ENCODE peak calls at places on chromosome 17, in four cellular contexts. One of them, this sample, is unnamed.

GRCh38 chr17:51840688-51841087 is 317.8 kb downstream of the CA10 start:
- DNase-seq in HepG2: no peak
- DNase-seq in A549: no peak
- DNase-seq in GM12878: no peak
- DNase-seq in this sample: no peak

GRCh38 chr17:40099627-40100418 is 566 bp downstream of the NR1D1 start:
- DNase-seq in HepG2: no peak
- DNase-seq in A549: no peak
- DNase-seq in GM12878: no peak
- DNase-seq in this sample: no peak

GRCh38 chr17:32976131-32976530 is 15.5 kb upstream of the SPACA3 start:
- DNase-seq in HepG2: no peak
- DNase-seq in A549: no peak
- DNase-seq in GM12878: no peak
- DNase-seq in this sample: no peak

GRCh38 chr17:76032073-76032779 is 5.1 kb upstream of the EVPL start:
- DNase-seq in HepG2: peak; percentile 49
- DNase-seq in A549: no peak
- DNase-seq in GM12878: no peak
- DNase-seq in this sample: no peak

GRCh38 chr17:73760186-73760758 is 116.0 kb upstream of the SDK2 start:
- DNase-seq in HepG2: no peak
- DNase-seq in A549: no peak
- DNase-seq in GM12878: no peak
- DNase-seq in this sample: peak; percentile 14

GRCh38 chr17:61144876-61145564 is 254.6 kb upstream of the TBX2 start:
- DNase-seq in HepG2: no peak
- DNase-seq in A549: no peak
- DNase-seq in GM12878: no peak
- DNase-seq in this sample: peak; percentile 13

GRCh38 chr17:3723556-3724372 is at the start of gene HASPIN:
- DNase-seq in HepG2: peak; percentile 83
- DNase-seq in A549: peak; percentile 97
- DNase-seq in GM12878: peak; percentile 62
- DNase-seq in this sample: peak; percentile 98

GRCh38 chr17:14790518-14790917 is 474.6 kb downstream of the PMP22 start:
- DNase-seq in HepG2: no peak
- DNase-seq in A549: no peak
- DNase-seq in GM12878: no peak
- DNase-seq in this sample: no peak

GRCh38 chr17:9566067-9566466 is 9.6 kb downstream of the STX8 start:
- DNase-seq in HepG2: no peak
- DNase-seq in A549: no peak
- DNase-seq in GM12878: no peak
- DNase-seq in this sample: no peak

GRCh38 chr17:63082952-63083351 is 116.9 kb downstream of the TANC2 start:
- DNase-seq in HepG2: no peak
- DNase-seq in A549: no peak
- DNase-seq in GM12878: no peak
- DNase-seq in this sample: no peak

GRCh38 chr17:3796110-3796821 is 4.7 kb downstream of the ITGAE start:
- DNase-seq in HepG2: no peak
- DNase-seq in A549: no peak
- DNase-seq in GM12878: peak; percentile 90
- DNase-seq in this sample: no peak

GRCh38 chr17:43734376-43734775 is 24.2 kb downstream of the SOST start:
- DNase-seq in HepG2: no peak
- DNase-seq in A549: no peak
- DNase-seq in GM12878: no peak
- DNase-seq in this sample: no peak

GRCh38 chr17:39729280-39729851 is 966 bp downstream of the MIEN1 start:
- DNase-seq in HepG2: no peak
- DNase-seq in A549: no peak
- DNase-seq in GM12878: no peak
- DNase-seq in this sample: no peak

GRCh38 chr17:59392973-59393679 is 61.7 kb downstream of the YPEL2 start:
- DNase-seq in HepG2: peak; percentile 54
- DNase-seq in A549: no peak
- DNase-seq in GM12878: no peak
- DNase-seq in this sample: no peak

GRCh38 chr17:56099649-56100048 is 53.6 kb upstream of the ANKFN1 start:
- DNase-seq in HepG2: no peak
- DNase-seq in A549: no peak
- DNase-seq in GM12878: no peak
- DNase-seq in this sample: no peak

GRCh38 chr17:52383493-52384100 is 225.1 kb upstream of the CA10 start:
- DNase-seq in HepG2: peak; percentile 71
- DNase-seq in A549: peak; percentile 13
- DNase-seq in GM12878: no peak
- DNase-seq in this sample: peak; percentile 13

GRCh38 chr17:46122486-46122871 is 70.8 kb downstream of the KANSL1 start:
- DNase-seq in HepG2: no peak
- DNase-seq in A549: no peak
- DNase-seq in GM12878: no peak
- DNase-seq in this sample: no peak

GRCh38 chr17:41635121-41636097 is 11.0 kb upstream of the KRT17 start:
- DNase-seq in HepG2: no peak
- DNase-seq in A549: no peak
- DNase-seq in GM12878: no peak
- DNase-seq in this sample: no peak

GRCh38 chr17:30236807-30237206 is 1.3 kb upstream of the SLC6A4 start:
- DNase-seq in HepG2: peak; percentile 40
- DNase-seq in A549: peak; percentile 91
- DNase-seq in GM12878: no peak
- DNase-seq in this sample: no peak

GRCh38 chr17:79943354-79944241 is 92.1 kb downstream of the TBC1D16 start:
- DNase-seq in HepG2: no peak
- DNase-seq in A549: no peak
- DNase-seq in GM12878: no peak
- DNase-seq in this sample: no peak

GRCh38 chr17:57808882-57809281 is 41.0 kb downstream of the MRPS23 start:
- DNase-seq in HepG2: no peak
- DNase-seq in A549: no peak
- DNase-seq in GM12878: no peak
- DNase-seq in this sample: no peak

GRCh38 chr17:82629748-82630147 is 18.5 kb downstream of the WDR45B start:
- DNase-seq in HepG2: no peak
- DNase-seq in A549: no peak
- DNase-seq in GM12878: no peak
- DNase-seq in this sample: no peak
- TF ChIP-seq ESRRA in HepG2: no peak
- TF ChIP-seq ESRRA in A549: no peak
- TF ChIP-seq ESRRA in GM12878: no peak
- TF ChIP-seq ESRRA in this sample: no peak

DNA sequence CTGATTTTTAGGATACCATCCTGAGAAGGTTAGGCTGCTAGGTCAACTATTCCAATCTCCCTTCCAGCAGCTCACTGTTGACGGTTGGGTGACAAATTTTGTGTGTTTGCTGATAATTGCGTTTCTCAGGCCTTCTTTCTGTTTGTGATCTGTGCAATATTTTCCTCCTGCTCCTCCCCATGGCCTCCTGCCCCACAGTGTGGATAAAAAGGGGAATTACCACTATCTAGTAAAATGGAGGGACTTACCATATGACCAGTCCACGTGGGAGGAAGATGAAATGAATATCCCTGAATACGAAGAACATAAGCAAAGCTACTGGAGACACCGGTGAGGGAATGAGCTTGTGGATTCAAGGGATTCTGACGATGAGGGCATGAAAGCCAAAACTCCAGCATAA is 9.2 kb downstream of the CHD3 start:
- DNase-seq in HepG2: peak; percentile 62
- DNase-seq in A549: peak; percentile 55
- DNase-seq in GM12878: no peak
- DNase-seq in this sample: no peak
- TF ChIP-seq POLR2AphosphoS2 in HepG2: no peak
- TF ChIP-seq POLR2AphosphoS2 in A549: no peak
- TF ChIP-seq POLR2AphosphoS2 in GM12878: no peak
- TF ChIP-seq POLR2AphosphoS2 in this sample: no peak

GRCh38 chr17:71757156-71757555 is 363.7 kb upstream of the SOX9 start:
- DNase-seq in HepG2: no peak
- DNase-seq in A549: no peak
- DNase-seq in GM12878: no peak
- DNase-seq in this sample: no peak
- TF ChIP-seq ESRRA in HepG2: no peak
- TF ChIP-seq ESRRA in A549: no peak
- TF ChIP-seq ESRRA in GM12878: no peak
- TF ChIP-seq ESRRA in this sample: no peak

GRCh38 chr17:66215529-66215911 is 13.7 kb downstream of the APOH start:
- DNase-seq in HepG2: no peak
- DNase-seq in A549: no peak
- DNase-seq in GM12878: no peak
- DNase-seq in this sample: no peak

GRCh38 chr17:66210208-66210574 is 18.3 kb upstream of the CEP112 start:
- DNase-seq in HepG2: no peak
- DNase-seq in A549: no peak
- DNase-seq in GM12878: no peak
- DNase-seq in this sample: no peak

GRCh38 chr17:66220079-66220835 is 9.0 kb downstream of the APOH start:
- DNase-seq in HepG2: no peak
- DNase-seq in A549: no peak
- DNase-seq in GM12878: no peak
- DNase-seq in this sample: no peak

GRCh38 chr17:66211047-66211810 is 18.0 kb downstream of the APOH start:
- DNase-seq in HepG2: no peak
- DNase-seq in A549: no peak
- DNase-seq in GM12878: no peak
- DNase-seq in this sample: no peak

GRCh38 chr17:66214893-66215528 is 14.2 kb downstream of the APOH start:
- DNase-seq in HepG2: no peak
- DNase-seq in A549: no peak
- DNase-seq in GM12878: no peak
- DNase-seq in this sample: no peak
- TF ChIP-seq POLR2AphosphoS2 in HepG2: no peak
- TF ChIP-seq POLR2AphosphoS2 in A549: no peak
- TF ChIP-seq POLR2AphosphoS2 in GM12878: no peak
- TF ChIP-seq POLR2AphosphoS2 in this sample: no peak

DNA sequence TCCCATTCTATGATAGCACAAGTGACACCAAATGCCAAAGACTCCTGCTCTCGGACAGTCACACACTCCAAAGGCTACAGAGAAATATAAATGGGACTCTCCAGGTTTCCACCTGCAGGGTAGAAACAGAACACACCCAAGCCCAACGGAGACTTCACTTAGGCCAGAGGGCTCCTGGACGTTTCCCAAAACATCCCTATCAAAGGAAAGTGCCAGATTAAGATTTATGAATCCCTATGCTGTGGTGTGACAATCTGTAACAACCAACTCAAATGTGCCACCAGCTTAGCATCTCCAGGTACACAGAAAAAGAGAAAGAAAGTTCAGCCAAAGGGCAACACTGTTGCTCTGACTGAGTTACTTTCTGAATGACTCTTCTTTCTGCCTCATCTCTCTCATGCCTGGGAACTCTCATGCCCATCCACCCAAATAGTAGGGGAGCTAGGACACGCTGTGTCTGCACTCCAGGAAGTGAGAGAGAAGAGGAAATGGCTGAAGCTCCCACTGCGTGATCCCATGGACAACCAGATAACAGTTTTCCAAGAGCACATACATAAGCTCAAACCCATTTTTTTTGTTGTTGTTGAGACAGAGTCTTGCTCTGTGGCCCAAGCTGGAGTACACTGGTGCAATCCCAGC is 49.7 kb downstream of the SMG6 start:
- DNase-seq in HepG2: no peak
- DNase-seq in A549: no peak
- DNase-seq in GM12878: peak; percentile 90
- DNase-seq in this sample: no peak
- TF ChIP-seq ESRRA in HepG2: no peak
- TF ChIP-seq ESRRA in A549: no peak
- TF ChIP-seq ESRRA in GM12878: no peak
- TF ChIP-seq ESRRA in this sample: no peak

GRCh38 chr17:81471804-81472456 is 40.7 kb downstream of the ACTG1 start:
- DNase-seq in HepG2: peak; percentile 42
- DNase-seq in A549: peak; percentile 94
- DNase-seq in GM12878: no peak
- DNase-seq in this sample: peak; percentile 99
- TF ChIP-seq POLR2AphosphoS2 in HepG2: no peak
- TF ChIP-seq POLR2AphosphoS2 in A549: no peak
- TF ChIP-seq POLR2AphosphoS2 in GM12878: no peak
- TF ChIP-seq POLR2AphosphoS2 in this sample: no peak

GRCh38 chr17:557371-557770 is 157.3 kb downstream of the VPS53 start:
- DNase-seq in HepG2: no peak
- DNase-seq in A549: no peak
- DNase-seq in GM12878: no peak
- DNase-seq in this sample: no peak

GRCh38 chr17:560379-560935 is 154.2 kb downstream of the VPS53 start:
- DNase-seq in HepG2: no peak
- DNase-seq in A549: no peak
- DNase-seq in GM12878: no peak
- DNase-seq in this sample: no peak

GRCh38 chr17:561118-561517 is 153.5 kb downstream of the VPS53 start:
- DNase-seq in HepG2: no peak
- DNase-seq in A549: no peak
- DNase-seq in GM12878: no peak
- DNase-seq in this sample: no peak

GRCh38 chr17:562174-562573 is 152.5 kb downstream of the VPS53 start:
- DNase-seq in HepG2: no peak
- DNase-seq in A549: no peak
- DNase-seq in GM12878: no peak
- DNase-seq in this sample: no peak

GRCh38 chr17:559699-560378 is 154.8 kb downstream of the VPS53 start:
- DNase-seq in HepG2: no peak
- DNase-seq in A549: no peak
- DNase-seq in GM12878: no peak
- DNase-seq in this sample: no peak
- TF ChIP-seq ESRRA in HepG2: no peak
- TF ChIP-seq ESRRA in A549: no peak
- TF ChIP-seq ESRRA in GM12878: no peak
- TF ChIP-seq ESRRA in this sample: no peak

GRCh38 chr17:7781467-7781866 is 52.5 kb upstream of the KDM6B start:
- DNase-seq in HepG2: peak; percentile 15
- DNase-seq in A549: no peak
- DNase-seq in GM12878: peak; percentile 43
- DNase-seq in this sample: no peak
- TF ChIP-seq POLR2AphosphoS2 in HepG2: no peak
- TF ChIP-seq POLR2AphosphoS2 in A549: no peak
- TF ChIP-seq POLR2AphosphoS2 in GM12878: no peak
- TF ChIP-seq POLR2AphosphoS2 in this sample: no peak

DNA sequence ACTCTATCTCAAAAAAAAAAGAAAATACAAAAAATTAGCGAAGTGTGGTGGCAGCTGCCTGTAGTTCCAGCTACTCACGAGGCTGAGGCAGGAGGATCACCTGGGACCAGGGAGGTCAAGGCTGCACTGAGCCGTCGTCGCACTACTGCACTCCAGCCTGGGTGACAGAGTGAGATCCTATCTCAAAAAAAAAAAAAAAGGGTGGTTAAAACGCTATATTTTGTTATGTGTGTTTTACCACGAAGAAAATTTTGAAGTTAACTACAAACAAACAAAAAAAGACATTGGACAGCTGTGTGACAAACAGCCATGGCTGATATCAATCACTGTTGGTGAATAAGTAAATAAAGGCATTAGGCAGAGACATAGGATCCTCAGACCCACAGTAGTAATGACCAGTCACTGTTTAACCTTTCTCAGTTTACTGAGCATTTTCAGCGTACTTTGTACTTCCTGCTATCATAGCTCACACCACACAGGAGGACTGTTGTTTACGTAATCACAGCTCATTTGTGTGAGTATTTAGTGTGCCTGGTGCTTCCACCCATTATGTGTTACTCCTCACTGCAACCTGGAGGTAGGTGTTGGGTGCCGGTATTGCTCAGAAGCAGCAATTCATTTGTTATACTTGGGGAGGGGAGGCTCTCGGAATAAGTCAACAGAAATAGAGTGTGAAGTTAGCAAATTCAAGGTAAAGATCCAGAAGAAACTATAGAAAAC is 55.4 kb downstream of the COPRS start:
- DNase-seq in HepG2: peak; percentile 98
- DNase-seq in A549: no peak
- DNase-seq in GM12878: no peak
- DNase-seq in this sample: no peak
- TF ChIP-seq ESRRA in HepG2: peak; percentile 83
- TF ChIP-seq ESRRA in A549: no peak
- TF ChIP-seq ESRRA in GM12878: no peak
- TF ChIP-seq ESRRA in this sample: no peak

This sample was measured in K562.